ENCODE peak calls at places on chromosomes 3 and 15, in seven cellular contexts. One of them, this sample, is unnamed.

GRCh38 chr3:185948292-185948691 is 10.5 kb upstream of the TRA2B start:
- DNase-seq in endodermal cell: no peak
- DNase-seq in SJSA1: no peak
- DNase-seq in tibial nerve: no peak
- DNase-seq in right lobe of liver: no peak
- DNase-seq in A549: no peak
- DNase-seq in upper lobe of right lung: no peak
- DNase-seq in this sample: no peak

GRCh38 chr3:158165730-158166129 is 55.8 kb downstream of the RSRC1 start:
- DNase-seq in endodermal cell: no peak
- DNase-seq in SJSA1: no peak
- DNase-seq in tibial nerve: no peak
- DNase-seq in right lobe of liver: no peak
- DNase-seq in A549: no peak
- DNase-seq in upper lobe of right lung: no peak
- DNase-seq in this sample: no peak

GRCh38 chr3:152943645-152944044 is 108.7 kb downstream of the P2RY1 start:
- DNase-seq in endodermal cell: no peak
- DNase-seq in SJSA1: no peak
- DNase-seq in tibial nerve: no peak
- DNase-seq in right lobe of liver: no peak
- DNase-seq in A549: no peak
- DNase-seq in upper lobe of right lung: no peak
- DNase-seq in this sample: no peak

GRCh38 chr15:77025471-77025901 is 30.6 kb downstream of the PSTPIP1 start:
- DNase-seq in endodermal cell: no peak
- DNase-seq in SJSA1: no peak
- DNase-seq in tibial nerve: no peak
- DNase-seq in right lobe of liver: peak; percentile 10
- DNase-seq in A549: no peak
- DNase-seq in upper lobe of right lung: no peak
- DNase-seq in this sample: peak; percentile 9

GRCh38 chr15:80550910-80551265 is 144.2 kb upstream of the ABHD17C start:
- DNase-seq in endodermal cell: no peak
- DNase-seq in SJSA1: no peak
- DNase-seq in tibial nerve: no peak
- DNase-seq in right lobe of liver: no peak
- DNase-seq in A549: no peak
- DNase-seq in upper lobe of right lung: no peak
- DNase-seq in this sample: no peak

GRCh38 chr3:94522488-94522887 is 459.6 kb downstream of the NSUN3 start:
- DNase-seq in endodermal cell: no peak
- DNase-seq in SJSA1: no peak
- DNase-seq in tibial nerve: no peak
- DNase-seq in right lobe of liver: no peak
- DNase-seq in A549: no peak
- DNase-seq in upper lobe of right lung: no peak
- DNase-seq in this sample: peak; percentile 3

GRCh38 chr3:79618883-79619282 is 148.9 kb downstream of the ROBO1 start:
- DNase-seq in endodermal cell: peak; percentile 53
- DNase-seq in SJSA1: no peak
- DNase-seq in tibial nerve: no peak
- DNase-seq in right lobe of liver: no peak
- DNase-seq in A549: no peak
- DNase-seq in upper lobe of right lung: no peak
- DNase-seq in this sample: no peak

GRCh38 chr3:111035896-111036295 is 35.7 kb upstream of the NECTIN3 start:
- DNase-seq in endodermal cell: no peak
- DNase-seq in SJSA1: no peak
- DNase-seq in tibial nerve: no peak
- DNase-seq in right lobe of liver: no peak
- DNase-seq in A549: no peak
- DNase-seq in upper lobe of right lung: no peak
- DNase-seq in this sample: no peak

GRCh38 chr15:64911317-64912186 is at the start of gene ANKDD1A:
- DNase-seq in endodermal cell: peak; percentile 92
- DNase-seq in SJSA1: peak; percentile 60
- DNase-seq in tibial nerve: peak; percentile 41
- DNase-seq in right lobe of liver: peak; percentile 58
- DNase-seq in A549: peak; percentile 94
- DNase-seq in upper lobe of right lung: peak; percentile 80
- DNase-seq in this sample: peak; percentile 58

GRCh38 chr3:42631650-42632049 is 21.8 kb upstream of the ZBTB47 start:
- DNase-seq in endodermal cell: no peak
- DNase-seq in SJSA1: no peak
- DNase-seq in tibial nerve: no peak
- DNase-seq in right lobe of liver: no peak
- DNase-seq in A549: no peak
- DNase-seq in upper lobe of right lung: no peak
- DNase-seq in this sample: no peak

GRCh38 chr3:123385981-123386380 is 62.9 kb downstream of the ADCY5 start:
- DNase-seq in endodermal cell: no peak
- DNase-seq in SJSA1: peak; percentile 71
- DNase-seq in tibial nerve: no peak
- DNase-seq in right lobe of liver: peak; percentile 70
- DNase-seq in A549: no peak
- DNase-seq in upper lobe of right lung: no peak
- DNase-seq in this sample: peak; percentile 34

GRCh38 chr3:168087539-168087938 is 8.2 kb downstream of the GOLIM4 start:
- DNase-seq in endodermal cell: no peak
- DNase-seq in SJSA1: no peak
- DNase-seq in tibial nerve: no peak
- DNase-seq in right lobe of liver: no peak
- DNase-seq in A549: no peak
- DNase-seq in upper lobe of right lung: no peak
- DNase-seq in this sample: no peak

GRCh38 chr3:139893963-139894637 is 40.9 kb upstream of the CLSTN2 start:
- DNase-seq in endodermal cell: no peak
- DNase-seq in SJSA1: no peak
- DNase-seq in tibial nerve: no peak
- DNase-seq in right lobe of liver: no peak
- DNase-seq in A549: no peak
- DNase-seq in upper lobe of right lung: no peak
- DNase-seq in this sample: no peak

GRCh38 chr15:44633603-44634002 is 29.9 kb downstream of the SPG11 start:
- DNase-seq in endodermal cell: no peak
- DNase-seq in SJSA1: no peak
- DNase-seq in tibial nerve: no peak
- DNase-seq in right lobe of liver: no peak
- DNase-seq in A549: no peak
- DNase-seq in upper lobe of right lung: no peak
- DNase-seq in this sample: no peak

GRCh38 chr15:71496336-71496955 is 313.9 kb upstream of the NR2E3 start:
- DNase-seq in endodermal cell: no peak
- DNase-seq in SJSA1: no peak
- DNase-seq in tibial nerve: no peak
- DNase-seq in right lobe of liver: no peak
- DNase-seq in A549: no peak
- DNase-seq in upper lobe of right lung: no peak
- DNase-seq in this sample: no peak

GRCh38 chr3:127967296-127967695 is 52.3 kb downstream of the KBTBD12 start:
- DNase-seq in endodermal cell: no peak
- DNase-seq in SJSA1: no peak
- DNase-seq in tibial nerve: no peak
- DNase-seq in right lobe of liver: no peak
- DNase-seq in A549: no peak
- DNase-seq in upper lobe of right lung: no peak
- DNase-seq in this sample: no peak

GRCh38 chr3:14791343-14791945 is 27.3 kb upstream of the FGD5 start:
- DNase-seq in endodermal cell: peak; percentile 95
- DNase-seq in SJSA1: no peak
- DNase-seq in tibial nerve: peak; percentile 60
- DNase-seq in right lobe of liver: peak; percentile 73
- DNase-seq in A549: peak; percentile 76
- DNase-seq in upper lobe of right lung: peak; percentile 76
- DNase-seq in this sample: peak; percentile 56

GRCh38 chr15:78033864-78034263 is 43.6 kb downstream of the TBC1D2B start:
- DNase-seq in endodermal cell: no peak
- DNase-seq in SJSA1: no peak
- DNase-seq in tibial nerve: no peak
- DNase-seq in right lobe of liver: no peak
- DNase-seq in A549: no peak
- DNase-seq in upper lobe of right lung: no peak
- DNase-seq in this sample: peak; percentile 41

GRCh38 chr15:86645861-86646393 is 566.3 kb downstream of the AGBL1 start:
- DNase-seq in endodermal cell: no peak
- DNase-seq in SJSA1: no peak
- DNase-seq in tibial nerve: no peak
- DNase-seq in right lobe of liver: no peak
- DNase-seq in A549: no peak
- DNase-seq in upper lobe of right lung: no peak
- DNase-seq in this sample: no peak

GRCh38 chr15:31318429-31318828 is 8.2 kb upstream of the KLF13 start:
- DNase-seq in endodermal cell: no peak
- DNase-seq in SJSA1: no peak
- DNase-seq in tibial nerve: no peak
- DNase-seq in right lobe of liver: no peak
- DNase-seq in A549: no peak
- DNase-seq in upper lobe of right lung: peak; percentile 33
- DNase-seq in this sample: no peak

GRCh38 chr3:155323063-155323666 is 29.7 kb upstream of the STRIT1 start:
- DNase-seq in endodermal cell: peak; percentile 77
- DNase-seq in SJSA1: peak; percentile 51
- DNase-seq in tibial nerve: no peak
- DNase-seq in right lobe of liver: no peak
- DNase-seq in A549: peak; percentile 53
- DNase-seq in upper lobe of right lung: no peak
- DNase-seq in this sample: peak; percentile 20

GRCh38 chr3:38555926-38556325 is 59.8 kb downstream of the EXOG start:
- DNase-seq in endodermal cell: peak; percentile 26
- DNase-seq in SJSA1: peak; percentile 20
- DNase-seq in tibial nerve: no peak
- DNase-seq in right lobe of liver: no peak
- DNase-seq in A549: no peak
- DNase-seq in upper lobe of right lung: peak; percentile 30
- DNase-seq in this sample: no peak

GRCh38 chr3:107543666-107544065 is 20.9 kb downstream of the BBX start:
- DNase-seq in endodermal cell: no peak
- DNase-seq in SJSA1: no peak
- DNase-seq in tibial nerve: no peak
- DNase-seq in right lobe of liver: no peak
- DNase-seq in A549: no peak
- DNase-seq in upper lobe of right lung: no peak
- DNase-seq in this sample: peak; percentile 14

GRCh38 chr3:14721126-14721864 is 46.4 kb downstream of the C3orf20 start:
- DNase-seq in endodermal cell: no peak
- DNase-seq in SJSA1: no peak
- DNase-seq in tibial nerve: no peak
- DNase-seq in right lobe of liver: no peak
- DNase-seq in A549: no peak
- DNase-seq in upper lobe of right lung: no peak
- DNase-seq in this sample: no peak

DNA sequence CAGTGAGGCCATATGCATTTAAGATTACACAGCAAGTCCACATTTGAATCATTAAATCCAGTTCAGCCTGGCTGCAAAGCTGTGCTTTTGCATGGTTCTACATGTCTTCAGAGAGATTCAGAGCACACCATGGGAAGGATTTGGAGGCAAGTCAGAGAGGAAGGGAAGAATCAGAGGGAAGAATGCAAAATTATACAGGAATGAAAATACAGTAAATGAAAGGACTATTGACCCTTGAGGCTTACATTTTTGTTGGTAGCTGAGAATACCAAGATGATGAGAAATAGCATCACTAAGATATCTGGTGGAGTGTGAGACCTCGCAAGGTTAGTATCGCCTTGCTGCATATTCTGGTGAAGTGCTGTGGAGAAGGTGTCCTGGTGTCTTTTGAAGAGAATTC is 13.8 kb downstream of the FILIP1L start:
- DNase-seq in endodermal cell: no peak
- DNase-seq in SJSA1: no peak
- DNase-seq in tibial nerve: no peak
- DNase-seq in right lobe of liver: no peak
- DNase-seq in A549: no peak
- DNase-seq in upper lobe of right lung: no peak
- DNase-seq in this sample: no peak
- H3K4me1 ChIP-seq in endodermal cell: peaks cover 3% of the 10 kb centered on the region
- H3K4me1 ChIP-seq in SJSA1: peaks cover 43% of the 10 kb centered on the region
- H3K4me1 ChIP-seq in tibial nerve: peaks cover 39% of the 10 kb centered on the region
- H3K4me1 ChIP-seq in right lobe of liver: no peaks in the 10 kb centered on the region
- H3K4me1 ChIP-seq in A549: peaks cover 9% of the 10 kb centered on the region
- H3K4me1 ChIP-seq in upper lobe of right lung: peaks cover 31% of the 10 kb centered on the region
- H3K4me1 ChIP-seq in this sample: peaks cover 53% of the 10 kb centered on the region

DNA sequence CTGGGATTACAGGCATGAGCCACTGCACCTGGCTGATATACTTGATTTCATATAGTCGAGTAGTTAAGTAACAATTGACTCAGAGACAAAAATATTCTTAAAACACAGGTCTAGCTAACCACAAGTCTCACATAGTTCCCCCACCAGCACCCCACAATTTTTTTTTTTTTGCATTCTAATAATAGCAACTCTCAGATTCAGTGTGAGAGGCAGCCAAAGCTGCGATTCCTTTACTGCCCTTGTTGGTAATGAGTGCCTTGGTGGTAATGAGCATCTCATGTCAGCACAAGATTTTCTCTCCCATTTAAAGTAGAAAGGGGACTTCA is 72.5 kb downstream of the WWTR1 start:
- DNase-seq in endodermal cell: no peak
- DNase-seq in SJSA1: no peak
- DNase-seq in tibial nerve: no peak
- DNase-seq in right lobe of liver: no peak
- DNase-seq in A549: no peak
- DNase-seq in upper lobe of right lung: no peak
- DNase-seq in this sample: no peak
- H3K4me1 ChIP-seq in endodermal cell: peaks cover 5% of the 10 kb centered on the region
- H3K4me1 ChIP-seq in SJSA1: peaks cover 79% of the 10 kb centered on the region
- H3K4me1 ChIP-seq in tibial nerve: peaks cover 79% of the 10 kb centered on the region
- H3K4me1 ChIP-seq in right lobe of liver: no peaks in the 10 kb centered on the region
- H3K4me1 ChIP-seq in A549: peaks cover 98% of the 10 kb centered on the region
- H3K4me1 ChIP-seq in upper lobe of right lung: peaks cover 59% of the 10 kb centered on the region
- H3K4me1 ChIP-seq in this sample: peaks cover 30% of the 10 kb centered on the region

GRCh38 chr3:28916713-28917499 is 364.0 kb upstream of the RBMS3 start:
- DNase-seq in endodermal cell: peak; percentile 63
- DNase-seq in SJSA1: peak; percentile 53
- DNase-seq in tibial nerve: peak; percentile 40
- DNase-seq in right lobe of liver: peak; percentile 25
- DNase-seq in A549: no peak
- DNase-seq in upper lobe of right lung: no peak
- DNase-seq in this sample: no peak
- H3K4me1 ChIP-seq in endodermal cell: no peaks in the 10 kb centered on the region
- H3K4me1 ChIP-seq in SJSA1: peaks cover 13% of the 10 kb centered on the region
- H3K4me1 ChIP-seq in tibial nerve: peaks cover 30% of the 10 kb centered on the region
- H3K4me1 ChIP-seq in right lobe of liver: no peaks in the 10 kb centered on the region
- H3K4me1 ChIP-seq in A549: no peaks in the 10 kb centered on the region
- H3K4me1 ChIP-seq in upper lobe of right lung: peaks cover 14% of the 10 kb centered on the region
- H3K4me1 ChIP-seq in this sample: no peaks in the 10 kb centered on the region

DNA sequence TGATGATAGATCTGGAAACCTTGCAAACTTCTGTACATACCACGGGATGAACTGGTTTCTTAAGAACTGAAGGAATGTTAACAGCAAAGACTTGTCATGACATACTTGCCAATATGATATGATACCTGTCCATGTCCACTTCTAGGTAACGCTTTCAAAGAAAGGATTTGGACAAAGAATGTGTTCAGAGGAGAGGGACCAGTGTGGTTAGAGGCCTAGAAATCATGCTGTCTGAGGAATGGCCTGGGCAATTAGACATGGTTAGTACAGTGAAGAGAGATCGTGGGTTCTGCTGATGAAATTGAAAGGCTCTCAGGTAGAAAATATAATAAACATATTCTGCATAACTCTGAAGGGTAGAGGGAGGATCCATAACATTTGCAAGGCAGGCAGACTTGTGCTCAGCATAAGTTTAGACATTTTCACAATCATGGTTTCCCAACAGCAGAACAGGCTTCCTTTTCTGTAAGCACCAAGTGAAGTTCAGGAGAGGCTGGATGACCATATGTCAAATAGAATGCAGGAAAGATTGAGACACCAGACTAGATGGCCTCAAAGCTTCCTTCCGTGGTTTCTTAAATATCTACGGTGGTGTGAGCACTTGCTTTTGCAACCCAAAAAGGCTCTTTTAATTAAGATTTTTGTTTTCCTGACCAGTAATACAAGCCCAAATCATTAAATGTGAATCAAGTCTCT is 39.9 kb downstream of the TGFBR2 start:
- DNase-seq in endodermal cell: no peak
- DNase-seq in SJSA1: no peak
- DNase-seq in tibial nerve: no peak
- DNase-seq in right lobe of liver: no peak
- DNase-seq in A549: no peak
- DNase-seq in upper lobe of right lung: no peak
- DNase-seq in this sample: peak; percentile 43
- H3K4me1 ChIP-seq in endodermal cell: no peaks in the 10 kb centered on the region
- H3K4me1 ChIP-seq in SJSA1: peaks cover 29% of the 10 kb centered on the region
- H3K4me1 ChIP-seq in tibial nerve: peaks cover 97% of the 10 kb centered on the region
- H3K4me1 ChIP-seq in right lobe of liver: no peaks in the 10 kb centered on the region
- H3K4me1 ChIP-seq in A549: peaks cover 26% of the 10 kb centered on the region
- H3K4me1 ChIP-seq in upper lobe of right lung: peaks cover 90% of the 10 kb centered on the region
- H3K4me1 ChIP-seq in this sample: peaks cover 33% of the 10 kb centered on the region

This sample was measured in body of pancreas.